ENCODE peak calls at places on chromosomes 3 and 15, in eight cellular contexts. T, F, C, K, P, G, E and I are unnamed samples.

GRCh38 chr15:99450896-99451358 is 114.9 kb upstream of the MEF2A start:
- DNase-seq in F (no peak), G (peak), E (peak), K (peak), C (peak), T (peak), P (no peak), I (no peak)

GRCh38 chr3:63355809-63356208 is 77.7 kb downstream of the SYNPR start:
- DNase-seq in E (no peak), P (no peak), F (no peak), G (peak), T (no peak), C (no peak), K (no peak), I (no peak)

GRCh38 chr3:114363554-114364202 is 69.8 kb downstream of the TIGIT start:
- DNase-seq in C (no peak), F (peak), K (no peak), G (peak), E (no peak), T (no peak), P (no peak), I (no peak)

GRCh38 chr15:88498991-88499390 is 31.5 kb downstream of the MRPS11 start:
- DNase-seq in K (no peak), G (no peak), E (no peak), P (no peak), C (no peak), F (no peak), T (no peak), I (no peak)

GRCh38 chr3:146189519-146190173 is 28.7 kb upstream of the PLOD2 start:
- DNase-seq in F (peak), G (peak), K (no peak), E (peak), P (peak), C (peak), T (no peak), I (peak)

GRCh38 chr3:134242649-134243637 is 7.7 kb downstream of the RYK start:
- DNase-seq in T (no peak), K (no peak), F (no peak), C (no peak), E (peak), G (peak), P (peak), I (no peak)

GRCh38 chr3:161316006-161316689 is 55.2 kb downstream of the SPTSSB start:
- DNase-seq in G (peak), E (no peak), P (no peak), K (no peak), T (no peak), F (peak), C (no peak), I (no peak)

GRCh38 chr15:92612891-92613290 is 42.7 kb downstream of the FAM174B start:
- DNase-seq in F (no peak), T (no peak), K (no peak), G (no peak), C (no peak), P (no peak), E (no peak), I (no peak)

GRCh38 chr15:90211009-90211408 is 9.9 kb downstream of the SEMA4B start:
- DNase-seq in F (no peak), T (no peak), E (no peak), C (no peak), G (no peak), K (no peak), P (no peak), I (no peak)

GRCh38 chr15:78951841-78952238 is 7.0 kb upstream of the CTSH start:
- DNase-seq in G (peak), T (no peak), F (peak), C (no peak), K (no peak), P (peak), E (no peak), I (no peak)

GRCh38 chr15:72827216-72827615 is 43.7 kb upstream of the ADPGK start:
- DNase-seq in F (no peak), E (no peak), P (no peak), K (no peak), G (peak), C (no peak), T (no peak), I (no peak)
- H3K27ac ChIP-seq in F (no peak), E (no peak), P (no peak), K (no peak), G (no peak), C (no peak), T (no peak), I (no peak)

GRCh38 chr15:25862087-25862468 is 1.0 kb downstream of the ATP10A start:
- DNase-seq in E (no peak), C (no peak), T (no peak), K (no peak), F (peak), P (no peak), G (peak), I (no peak)
- H3K4me3 ChIP-seq in E (peak), C (peak), T (peak), K (peak), F (peak), P (peak), G (peak), I (no peak)

GRCh38 chr3:142601713-142602112 is 5.5 kb downstream of the PLS1 start:
- DNase-seq in E (no peak), F (no peak), C (no peak), K (no peak), G (peak), P (no peak), T (no peak), I (no peak)
- H3K27ac ChIP-seq in E (no peak), F (no peak), C (no peak), K (no peak), G (no peak), P (no peak), T (no peak), I (no peak)

GRCh38 chr3:193617628-193618027 is 24.6 kb downstream of the OPA1 start:
- DNase-seq in K (no peak), P (no peak), F (no peak), G (no peak), T (no peak), C (no peak), E (no peak), I (no peak)

GRCh38 chr3:193620055-193620454 is 27.0 kb downstream of the OPA1 start:
- DNase-seq in E (no peak), P (no peak), G (no peak), T (no peak), K (no peak), C (no peak), F (no peak), I (peak)

GRCh38 chr3:193614430-193614829 is 21.4 kb downstream of the OPA1 start:
- DNase-seq in C (no peak), K (no peak), F (no peak), T (no peak), E (no peak), G (no peak), P (no peak), I (no peak)
- H3K4me3 ChIP-seq in C (no peak), K (no peak), F (no peak), T (no peak), E (no peak), G (no peak), P (no peak), I (no peak)

DNA sequence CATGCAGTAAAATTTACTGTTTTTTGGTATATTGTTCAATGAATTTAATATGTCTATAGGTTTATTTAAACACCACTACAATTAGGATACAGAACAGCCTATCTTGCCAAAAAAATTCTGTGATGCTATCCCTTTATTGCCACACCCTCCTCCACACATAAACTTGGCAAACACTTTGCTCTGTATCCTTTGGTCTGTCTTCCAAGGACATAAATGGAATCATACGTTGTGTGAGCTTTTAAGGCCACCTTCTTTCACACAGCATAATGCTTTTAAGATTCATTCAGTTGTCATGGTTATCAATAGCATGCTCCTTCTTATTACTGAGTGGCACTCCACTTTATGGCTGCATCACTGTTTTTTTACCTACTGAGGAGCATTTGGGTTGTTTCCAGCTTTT is 71.5 kb downstream of the CERS3 start:
- DNase-seq in K (no peak), E (no peak), G (peak), T (no peak), P (no peak), F (no peak), C (no peak), I (no peak)
- H3K27ac ChIP-seq in K (no peak), E (no peak), G (no peak), T (no peak), P (no peak), F (no peak), C (no peak), I (no peak)

GRCh38 chr15:97652700-97653167 is 307.8 kb upstream of the ARRDC4 start:
- DNase-seq in T (no peak), F (no peak), E (no peak), K (peak), G (no peak), C (no peak), P (no peak), I (peak)
- H3K4me3 ChIP-seq in T (no peak), F (no peak), E (no peak), K (peak), G (no peak), C (no peak), P (no peak), I (no peak)

GRCh38 chr3:4531478-4532025 is 38.4 kb downstream of the ITPR1 start:
- DNase-seq in F (no peak), K (no peak), G (peak), P (no peak), T (no peak), C (no peak), E (no peak), I (no peak)
- H3K27ac ChIP-seq in F (no peak), K (no peak), G (no peak), P (no peak), T (no peak), C (no peak), E (no peak), I (no peak)